ENCODE peak calls at places on chromosome 9, in seven cellular contexts. E, A, F, R, V, Y and S are unnamed samples.

GRCh38 chr9:76452839-76453238 is 6.1 kb upstream of the GCNT1 start:
- DNase-seq in Y (no peak), F (no peak), A (no peak), E (no peak), R (no peak), V (no peak), S (no peak)

GRCh38 chr9:93267681-93268505 is 84.0 kb downstream of the WNK2 start:
- DNase-seq in Y (peak; percentile 30), R (no peak), A (no peak), V (no peak), E (no peak), F (no peak), S (peak; percentile 45)

GRCh38 chr9:107387401-107387800 is 102.2 kb downstream of the KLF4 start:
- DNase-seq in A (no peak), E (no peak), F (no peak), Y (no peak), V (no peak), R (no peak), S (no peak)

GRCh38 chr9:76198336-76198735 is 195.9 kb downstream of the RFK start:
- DNase-seq in Y (no peak), V (no peak), E (no peak), F (no peak), R (no peak), A (peak; percentile 38), S (no peak)

GRCh38 chr9:34716711-34717110 is 6.8 kb upstream of the CCL21 start:
- DNase-seq in V (no peak), F (no peak), A (no peak), Y (no peak), E (no peak), R (no peak), S (no peak)

GRCh38 chr9:4662108-4662988 is at the start of gene PLPP6:
- DNase-seq in F (peak; percentile 70), R (peak; percentile 74), Y (peak; percentile 94), A (peak; percentile 89), E (peak; percentile 89), V (peak; percentile 63), S (peak; percentile 87)

GRCh38 chr9:16143947-16144890 is 591.4 kb downstream of the CCDC171 start:
- DNase-seq in A (no peak), F (no peak), R (no peak), V (no peak), E (no peak), Y (no peak), S (no peak)

GRCh38 chr9:35097573-35097972 is 1.2 kb upstream of the PIGO start:
- DNase-seq in R (no peak), Y (no peak), V (no peak), A (no peak), F (no peak), E (no peak), S (no peak)

GRCh38 chr9:71202931-71203330 is 81.5 kb upstream of the TRPM3 start:
- DNase-seq in R (no peak), Y (no peak), V (no peak), F (no peak), E (no peak), A (no peak), S (no peak)

GRCh38 chr9:114718801-114719221 is 36.8 kb upstream of the TEX48 start:
- DNase-seq in V (no peak), E (no peak), A (no peak), F (peak; percentile 60), R (peak; percentile 35), Y (no peak), S (no peak)

GRCh38 chr9:77876091-77876490 is 155.5 kb downstream of the GNAQ start:
- DNase-seq in Y (no peak), A (peak; percentile 43), E (no peak), R (no peak), V (no peak), F (no peak), S (no peak)

GRCh38 chr9:134315716-134316443 is 10.4 kb upstream of the RXRA start:
- DNase-seq in R (no peak), Y (peak; percentile 57), E (no peak), V (no peak), F (no peak), A (no peak), S (peak; percentile 46)
- H3K27ac ChIP-seq in R (no peak overlapping the region), Y (no peak overlapping the region), E (no peak overlapping the region), V (no peak overlapping the region), F (no peak overlapping the region), A (no peak overlapping the region), S (no peak overlapping the region)

GRCh38 chr9:101365181-101365580 is 19.6 kb downstream of the BAAT start:
- DNase-seq in F (no peak), E (no peak), V (no peak), R (no peak), A (no peak), Y (no peak), S (no peak)
- H3K27ac ChIP-seq in F (no peak overlapping the region), E (no peak overlapping the region), V (no peak overlapping the region), R (no peak overlapping the region), A (no peak overlapping the region), Y (no peak overlapping the region), S (no peak overlapping the region)

GRCh38 chr9:69104830-69105527 is 69.1 kb upstream of the TJP2 start:
- DNase-seq in E (no peak), V (no peak), A (no peak), Y (peak; percentile 85), F (no peak), R (no peak), S (no peak)
- H3K27ac ChIP-seq in E (no peak overlapping the region), V (no peak overlapping the region), A (no peak overlapping the region), Y (peak overlapping the region; percentile 51), F (no peak overlapping the region), R (no peak overlapping the region), S (no peak overlapping the region)

DNA sequence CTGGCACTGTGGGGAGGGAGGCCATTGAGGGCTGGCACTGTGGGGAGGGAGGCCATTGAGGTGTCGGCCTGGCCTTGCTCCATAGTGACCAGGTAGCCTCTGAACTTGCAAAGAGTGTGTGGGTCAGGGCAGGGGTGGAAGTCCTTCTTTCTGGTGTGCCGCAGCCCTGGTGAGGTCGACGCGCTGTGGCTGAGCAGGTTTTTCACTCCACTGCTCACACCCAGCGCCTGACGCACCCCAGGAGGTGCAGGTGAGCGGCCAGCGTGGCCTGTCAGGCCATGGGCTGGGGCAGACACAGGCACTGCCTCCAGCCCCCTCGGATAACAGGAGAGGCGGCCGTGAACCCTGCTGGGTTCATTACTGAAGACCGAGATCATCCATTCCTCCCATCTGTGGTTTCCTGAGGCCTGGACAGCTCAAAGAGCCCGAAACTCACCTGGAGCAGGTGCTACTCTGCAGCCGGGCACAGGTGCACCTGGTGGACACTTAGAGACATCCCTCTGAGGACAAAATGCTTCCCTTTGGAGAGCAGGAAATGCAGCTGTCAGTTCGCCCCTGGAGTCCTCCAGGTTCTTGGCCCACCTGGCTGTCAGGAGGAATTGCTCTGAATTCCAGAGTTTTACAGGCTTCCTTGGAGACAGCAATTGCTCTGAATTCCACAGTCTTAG is 32.4 kb downstream of the LHX3 start:
- DNase-seq in A (no peak), E (no peak), R (no peak), V (no peak), Y (no peak), F (no peak), S (no peak)
- H3K27ac ChIP-seq in A (no peak overlapping the region), E (no peak overlapping the region), R (no peak overlapping the region), V (no peak overlapping the region), Y (no peak overlapping the region), F (no peak overlapping the region), S (no peak overlapping the region)